ENCODE peak calls at places on chromosome 6, in five cellular contexts. U is activated B cell treated with CpG ODN at 0.5 μM for 24 hours; B is small intestine; Q is choroid plexus epithelial cell; I is effector memory CD4-positive, alpha-beta T cell. W is an unnamed sample.

GRCh38 chr6:137148291-137149076 is 25.0 kb downstream of the IL22RA2 start:
- DNase-seq in U (no peak), B (no peak), Q (peak), I (no peak), W (no peak)

GRCh38 chr6:5280926-5281325 is 19.6 kb downstream of the FARS2 start:
- DNase-seq in U (no peak), B (no peak), Q (no peak), I (no peak), W (no peak)

GRCh38 chr6:125966569-125966968 is 10.0 kb downstream of the HINT3 start:
- DNase-seq in U (no peak), B (no peak), Q (no peak), I (no peak), W (no peak)

GRCh38 chr6:38730136-38730862 is 15.2 kb downstream of the DNAH8 start:
- DNase-seq in U (no peak), B (no peak), Q (no peak), I (no peak), W (no peak)

GRCh38 chr6:56851541-56852248 is 103.2 kb upstream of the BEND6 start:
- DNase-seq in U (no peak), B (peak), Q (peak), I (no peak), W (no peak)

GRCh38 chr6:81763968-81764367 is 11.5 kb upstream of the TENT5A start:
- DNase-seq in U (no peak), B (no peak), Q (no peak), I (no peak), W (no peak)

GRCh38 chr6:2979819-2980464 is 8.6 kb upstream of the SERPINB6 start:
- DNase-seq in U (no peak), B (peak), Q (no peak), I (no peak), W (no peak)

GRCh38 chr6:71558974-71559373 is 270.4 kb downstream of the OGFRL1 start:
- DNase-seq in U (no peak), B (no peak), Q (no peak), I (no peak), W (no peak)

GRCh38 chr6:5567890-5568289 is 306.6 kb downstream of the FARS2 start:
- DNase-seq in U (no peak), B (no peak), Q (no peak), I (no peak), W (no peak)

GRCh38 chr6:13049666-13050254 is 278.6 kb downstream of the TBC1D7 start:
- DNase-seq in U (no peak), B (no peak), Q (no peak), I (no peak), W (no peak)

GRCh38 chr6:22151892-22152291 is 144.9 kb downstream of the PRL start:
- DNase-seq in U (no peak), B (no peak), Q (no peak), I (no peak), W (no peak)